ENCODE peak calls at places on chromosomes 16 and 17, in five cellular contexts. C is spleen, D is neural progenitor cell, B is prostate gland, U is IMR-90. O is an unnamed sample. For H3K4me1, the result is how much of the 10 kb centered on the place peaks cover.

GRCh38 chr17:6086603-6087400 is 16.6 kb downstream of the WSCD1 start:
- DNase-seq in C (no peak), D (no peak), B (no peak), U (no peak), O (no peak)

GRCh38 chr17:71975331-71975801 is 145.5 kb upstream of the SOX9 start:
- DNase-seq in C (no peak), D (peak), B (peak), U (peak), O (no peak)

GRCh38 chr17:60106377-60107059 is 27.8 kb upstream of the HEATR6 start:
- DNase-seq in C (no peak), D (no peak), B (peak), U (peak), O (no peak)

GRCh38 chr17:3647769-3648540 is 11.4 kb downstream of the CTNS start:
- DNase-seq in C (no peak), D (peak), B (peak), U (peak), O (peak)

GRCh38 chr17:33732116-33732515 is 439.0 kb upstream of the ASIC2 start:
- DNase-seq in C (no peak), D (peak), B (no peak), U (peak), O (no peak)

GRCh38 chr17:72657467-72658317 is 434.8 kb downstream of the SLC39A11 start:
- DNase-seq in C (no peak), D (no peak), B (no peak), U (peak), O (no peak)

GRCh38 chr16:26816266-26816665 is 250.5 kb upstream of the C16orf82 start:
- DNase-seq in C (no peak), D (no peak), B (no peak), U (no peak), O (no peak)

GRCh38 chr16:54620197-54620596 is 310.5 kb upstream of the IRX5 start:
- DNase-seq in C (no peak), D (no peak), B (no peak), U (no peak), O (no peak)

GRCh38 chr16:901149-901548 is 69.6 kb downstream of the LMF1 start:
- DNase-seq in C (no peak), D (no peak), B (no peak), U (no peak), O (no peak)

GRCh38 chr17:77666881-77667395 is 291.6 kb upstream of the TNRC6C start:
- DNase-seq in C (peak), D (no peak), B (no peak), U (no peak), O (no peak)

GRCh38 chr16:68287276-68288251 is 23.2 kb downstream of the SLC7A6OS start:
- DNase-seq in C (peak), D (no peak), B (no peak), U (peak), O (no peak)

GRCh38 chr17:69712801-69713311 is 298.4 kb downstream of the MAP2K6 start:
- DNase-seq in C (no peak), D (no peak), B (no peak), U (no peak), O (no peak)

GRCh38 chr16:81415757-81416156 is 28.9 kb upstream of the CMIP start:
- DNase-seq in C (no peak), D (peak), B (no peak), U (no peak), O (no peak)

GRCh38 chr16:1527836-1528811 is 5.3 kb upstream of the TMEM204 start:
- DNase-seq in C (no peak), D (peak), B (no peak), U (no peak), O (no peak)

GRCh38 chr17:27535975-27536374 is 79.7 kb downstream of the KSR1 start:
- DNase-seq in C (no peak), D (no peak), B (no peak), U (no peak), O (no peak)

GRCh38 chr17:10033982-10034381 is 128.9 kb upstream of the RCVRN start:
- DNase-seq in C (peak), D (no peak), B (no peak), U (no peak), O (no peak)

GRCh38 chr17:75695830-75696271 is 25.4 kb upstream of the ITGB4 start:
- DNase-seq in C (no peak), D (no peak), B (peak), U (no peak), O (peak)

GRCh38 chr16:16971042-16971441 is 499.7 kb downstream of the XYLT1 start:
- DNase-seq in C (no peak), D (no peak), B (no peak), U (no peak), O (no peak)

GRCh38 chr17:10135539-10136257 is 62.7 kb downstream of the GAS7 start:
- DNase-seq in C (no peak), D (no peak), B (no peak), U (peak), O (peak)

GRCh38 chr17:59001158-59001814 is 105.4 kb downstream of the TRIM37 start:
- DNase-seq in C (peak), D (no peak), B (peak), U (peak), O (peak)

GRCh38 chr17:21214777-21215541 is 998 bp upstream of the TMEM11 start:
- DNase-seq in C (peak), D (peak), B (no peak), U (no peak), O (no peak)

GRCh38 chr17:66964083-66964771 is at the start of gene CACNG4:
- DNase-seq in C (no peak), D (peak), B (no peak), U (no peak), O (no peak)

GRCh38 chr17:2697611-2698162 is 13.9 kb downstream of the CLUH start:
- DNase-seq in C (no peak), D (no peak), B (no peak), U (no peak), O (no peak)

GRCh38 chr17:18028684-18029540 is 10.1 kb downstream of the ATPAF2 start:
- DNase-seq in C (no peak), D (no peak), B (no peak), U (no peak), O (no peak)

GRCh38 chr16:88926374-88926990 is 50.5 kb downstream of the CBFA2T3 start:
- DNase-seq in C (no peak), D (peak), B (no peak), U (no peak), O (no peak)
- H3K4me1 ChIP-seq in C (half or more), D (under half), B (under half), U (under half), O (under half)

DNA sequence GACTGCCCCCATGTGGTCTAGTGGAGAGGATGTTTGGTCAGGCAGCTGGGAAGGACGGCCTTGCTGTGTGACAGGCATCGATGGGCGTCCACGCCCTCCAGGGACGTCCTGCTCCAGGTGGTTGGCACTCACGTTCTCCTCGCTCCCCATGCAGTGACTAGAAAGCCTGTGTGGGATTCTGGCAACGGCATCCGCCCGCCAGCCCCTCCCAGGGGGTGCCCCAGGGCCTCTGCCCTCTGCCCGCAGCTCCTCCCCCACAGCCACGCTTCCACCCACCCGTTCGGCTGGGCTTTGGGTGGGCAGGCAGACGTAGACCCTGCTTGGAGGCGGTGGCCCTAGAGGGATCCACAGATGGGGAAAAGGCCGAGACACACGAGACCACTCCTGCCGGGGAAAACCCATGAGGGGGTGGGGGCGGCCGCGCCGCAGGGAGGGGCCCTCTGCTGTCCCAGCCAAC is 4.7 kb upstream of the IL17C start:
- DNase-seq in C (peak), D (peak), B (no peak), U (peak), O (peak)
- TF ChIP-seq CTCF in C (peak), D (peak), B (no peak), U (peak), O (no peak)

DNA sequence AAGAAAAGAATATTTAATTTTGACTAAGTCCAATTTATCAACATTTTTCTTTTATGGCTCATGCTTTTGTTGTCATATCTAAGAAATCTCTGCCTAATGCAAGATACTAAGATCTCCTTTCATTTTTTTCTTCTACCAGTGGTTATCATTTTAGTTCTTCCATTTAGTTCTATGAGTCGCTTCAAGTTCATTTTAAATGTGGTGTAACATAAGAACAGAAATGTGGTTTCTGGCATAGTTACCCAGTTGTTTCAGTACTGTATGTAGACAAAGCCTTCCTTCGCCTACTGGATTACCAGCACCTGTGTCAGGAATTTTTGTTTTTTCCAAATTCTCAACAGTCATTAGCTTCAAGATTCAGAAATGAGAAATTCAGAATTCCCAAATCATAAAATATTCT is 175.7 kb downstream of the PARN start:
- DNase-seq in C (no peak), D (no peak), B (no peak), U (peak), O (no peak)
- H3K4me3 ChIP-seq in C (no peak), D (no peak), B (no peak), U (no peak), O (no peak)

DNA sequence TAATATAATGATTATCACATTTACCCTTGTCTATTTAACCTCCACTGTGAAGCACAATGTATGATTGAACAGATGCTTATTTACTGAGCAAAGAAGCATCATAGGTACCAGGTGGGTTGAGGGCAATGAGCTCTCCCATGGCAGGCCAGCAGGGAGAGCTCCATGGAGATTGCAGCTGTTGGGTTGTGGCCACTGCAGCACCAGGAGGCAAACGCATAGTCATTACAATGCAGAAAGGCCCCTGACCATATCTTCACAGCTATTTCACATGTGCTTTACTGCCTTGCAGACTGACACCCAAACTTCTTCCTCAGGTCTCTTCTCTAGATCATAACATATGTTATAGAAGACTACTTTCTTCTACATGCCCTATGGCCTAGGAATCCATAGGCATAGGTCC is 75.0 kb downstream of the MMD start:
- DNase-seq in C (no peak), D (no peak), B (no peak), U (no peak), O (no peak)
- H3K4me1 ChIP-seq in C (under half), D (under half), B (under half), U (under half), O (under half)

GRCh38 chr16:5007256-5007655 is 26.5 kb downstream of the NAGPA start:
- DNase-seq in C (no peak), D (no peak), B (no peak), U (no peak), O (no peak)

GRCh38 chr16:5012887-5013286 is 20.8 kb downstream of the NAGPA start:
- DNase-seq in C (no peak), D (no peak), B (no peak), U (no peak), O (no peak)

GRCh38 chr16:5008311-5008731 is 25.4 kb downstream of the NAGPA start:
- DNase-seq in C (no peak), D (no peak), B (no peak), U (no peak), O (no peak)

GRCh38 chr16:5011637-5012036 is 22.1 kb downstream of the NAGPA start:
- DNase-seq in C (no peak), D (no peak), B (no peak), U (no peak), O (no peak)

DNA sequence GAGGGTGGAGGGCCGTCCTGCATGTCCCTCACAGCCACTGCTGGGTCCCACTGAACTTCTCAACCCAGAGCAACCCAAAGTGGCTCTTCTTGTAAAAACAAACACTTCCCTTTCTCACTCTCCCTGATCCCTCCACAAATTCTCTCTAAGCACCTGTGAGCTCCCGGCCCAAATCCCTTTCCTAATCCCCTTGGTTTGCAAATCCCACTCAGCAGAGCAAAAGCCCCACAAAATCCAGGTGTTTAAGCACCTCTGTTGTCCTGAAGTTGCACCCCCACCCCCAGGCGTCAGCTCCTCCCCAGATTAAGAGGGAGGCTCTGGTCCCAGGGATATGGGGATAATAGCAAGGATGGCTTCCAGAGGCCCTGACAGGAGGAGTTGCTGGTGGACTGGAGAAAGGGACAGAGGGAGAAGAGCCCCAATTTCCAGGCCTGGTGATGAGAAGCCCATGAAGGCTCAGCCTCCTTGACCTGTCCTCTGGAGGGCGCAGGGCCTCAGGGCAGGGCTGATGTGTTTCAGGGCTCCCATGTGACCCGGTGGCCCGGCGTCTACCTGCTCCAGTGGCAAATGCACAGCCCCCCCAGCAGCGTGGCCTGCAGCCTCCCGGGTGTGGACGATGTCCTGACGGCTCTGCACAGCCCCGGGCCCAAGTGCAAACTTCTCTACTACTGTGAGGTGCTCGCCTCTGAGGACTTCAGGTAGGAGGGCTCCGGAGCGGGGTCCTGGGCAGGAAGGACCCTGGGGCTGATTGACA is 23.0 kb downstream of the NAGPA start:
- DNase-seq in C (no peak), D (peak), B (no peak), U (no peak), O (no peak)
- TF ChIP-seq CTCF in C (no peak), D (no peak), B (no peak), U (no peak), O (no peak)

GRCh38 chr17:48723555-48724239 is 712 bp downstream of the PRAC2 start:
- DNase-seq in C (no peak), D (peak), B (peak), U (no peak), O (no peak)
- H3K4me3 ChIP-seq in C (peak), D (no peak), B (peak), U (no peak), O (no peak)

O was measured in stomach.